ENCODE peak calls at places on chromosomes 12 and 14, in ten cellular contexts. D, A, S, N, O, K, J, P, L and Z are unnamed samples.

GRCh38 chr12:115412821-115413220 is 728.8 kb upstream of the TBX3 start:
- DNase-seq in J (no peak), O (no peak), N (no peak), P (no peak), L (no peak), D (no peak), K (no peak), S (no peak), A (no peak), Z (no peak)

GRCh38 chr14:32201816-32202467 is at the start of gene RNU6-7:
- DNase-seq in S (peak; percentile 77), P (peak; percentile 14), K (peak; percentile 52), J (no peak), D (no peak), A (peak; percentile 14), N (no peak), L (no peak), O (no peak), Z (no peak)

GRCh38 chr12:12319501-12320322 is 30.3 kb downstream of the MANSC1 start:
- DNase-seq in N (no peak), D (no peak), S (no peak), K (no peak), L (no peak), J (no peak), O (no peak), P (no peak), A (no peak), Z (no peak)

GRCh38 chr12:9810721-9811120 is 16.6 kb upstream of the KLRF1 start:
- DNase-seq in A (no peak), J (no peak), P (no peak), O (no peak), S (no peak), D (no peak), N (no peak), L (no peak), K (no peak), Z (no peak)

GRCh38 chr14:78673845-78674244 is 503.7 kb downstream of the NRXN3 start:
- DNase-seq in N (no peak), O (no peak), L (no peak), K (no peak), A (no peak), J (no peak), P (no peak), D (no peak), S (no peak), Z (no peak)

GRCh38 chr12:64877363-64878004 is 53.0 kb downstream of the TBC1D30 start:
- DNase-seq in O (no peak), S (no peak), D (no peak), N (no peak), A (no peak), K (no peak), P (no peak), L (no peak), J (no peak), Z (no peak)

GRCh38 chr12:46265734-46266133 is 3.1 kb downstream of the SLC38A1 start:
- DNase-seq in A (no peak), J (no peak), D (no peak), O (no peak), N (peak; percentile 22), K (no peak), L (no peak), P (no peak), S (no peak), Z (no peak)

GRCh38 chr12:27382924-27383323 is 50.3 kb downstream of the BMAL2 start:
- DNase-seq in N (no peak), K (no peak), S (no peak), D (no peak), L (no peak), P (no peak), A (no peak), O (no peak), J (no peak), Z (no peak)

GRCh38 chr12:13465641-13466040 is 269.1 kb downstream of the EMP1 start:
- DNase-seq in L (peak; percentile 79), K (no peak), N (no peak), J (peak; percentile 24), A (no peak), S (no peak), O (no peak), D (no peak), P (no peak), Z (no peak)

GRCh38 chr14:77849711-77850110 is 49.8 kb downstream of the ADCK1 start:
- DNase-seq in N (no peak), P (no peak), L (no peak), S (no peak), A (no peak), D (no peak), J (no peak), O (no peak), K (no peak), Z (no peak)

GRCh38 chr12:56243731-56244181 is 13.9 kb downstream of the SLC39A5 start:
- DNase-seq in N (no peak), K (no peak), L (no peak), A (no peak), S (no peak), O (no peak), D (no peak), J (no peak), P (peak; percentile 78), Z (no peak)

GRCh38 chr12:50621435-50622304 is 116.9 kb downstream of the DIP2B start:
- DNase-seq in N (no peak), A (no peak), O (no peak), K (peak; percentile 7), D (no peak), J (no peak), L (no peak), S (no peak), P (no peak), Z (no peak)

GRCh38 chr12:114869091-114869834 is 185.3 kb upstream of the TBX3 start:
- DNase-seq in S (no peak), J (peak; percentile 74), N (no peak), A (no peak), O (peak; percentile 76), P (no peak), L (no peak), K (no peak), D (no peak), Z (no peak)

GRCh38 chr12:129064201-129064881 is 211.1 kb downstream of the GLT1D1 start:
- DNase-seq in S (no peak), P (no peak), O (no peak), A (no peak), K (no peak), L (no peak), J (no peak), D (no peak), N (no peak), Z (no peak)